ENCODE peak calls at places on chromosomes 12 and 14, in four cellular contexts. Z, N, R and C are unnamed samples.

GRCh38 chr12:112878488-112878887 is 28.3 kb upstream of the OAS1 start:
- DNase-seq in N (no peak), R (no peak), Z (no peak), C (no peak)

GRCh38 chr12:132222096-132222807 is 78.0 kb downstream of the NOC4L start:
- DNase-seq in Z (no peak), N (peak; percentile 19), R (no peak), C (no peak)

GRCh38 chr12:97164936-97165335 is 257.9 kb downstream of the NEDD1 start:
- DNase-seq in N (no peak), R (no peak), Z (no peak), C (no peak)

GRCh38 chr12:63064080-63064479 is 86.9 kb downstream of the AVPR1A start:
- DNase-seq in N (no peak), Z (no peak), R (no peak), C (no peak)

GRCh38 chr14:49940805-49941421 is 48.0 kb downstream of the ARF6 start:
- DNase-seq in Z (no peak), R (no peak), N (no peak), C (no peak)

GRCh38 chr14:21721504-21721903 is 47.9 kb upstream of the OR4E1 start:
- DNase-seq in Z (no peak), N (no peak), R (no peak), C (no peak)

GRCh38 chr12:60225216-60226000 is 629.6 kb downstream of the SLC16A7 start:
- DNase-seq in Z (no peak), N (no peak), R (no peak), C (no peak)

GRCh38 chr14:67251573-67252226 is 10.5 kb downstream of the PALS1 start:
- DNase-seq in R (no peak), N (no peak), Z (no peak), C (no peak)

GRCh38 chr14:97453991-97454390 is 656.8 kb downstream of the VRK1 start:
- DNase-seq in Z (no peak), N (no peak), R (no peak), C (no peak)

GRCh38 chr12:102439391-102440108 is 40.8 kb downstream of the IGF1 start:
- DNase-seq in R (no peak), N (no peak), Z (no peak), C (no peak)

GRCh38 chr12:80241576-80242273 is 142.4 kb downstream of the OTOGL start:
- DNase-seq in N (no peak), R (no peak), Z (no peak), C (no peak)

GRCh38 chr12:50924439-50925341 is 27.7 kb upstream of the HIGD1C start:
- DNase-seq in N (peak; percentile 93), R (peak; percentile 84), Z (peak; percentile 99), C (peak; percentile 97)

GRCh38 chr12:20646239-20646827 is 48.8 kb upstream of the SLCO1C1 start:
- DNase-seq in N (peak; percentile 52), Z (peak; percentile 15), R (no peak), C (no peak)

GRCh38 chr12:112367986-112368385 is 14.2 kb downstream of the HECTD4 start:
- DNase-seq in R (no peak), N (no peak), Z (no peak), C (no peak)

GRCh38 chr12:91099836-91100235 is 11.5 kb downstream of the LUM start:
- DNase-seq in Z (no peak), R (no peak), N (no peak), C (no peak)

GRCh38 chr14:96239759-96240158 is 16.3 kb upstream of the BDKRB1 start:
- DNase-seq in Z (no peak), R (no peak), N (no peak), C (no peak)

GRCh38 chr12:124792961-124793441 is 70.7 kb downstream of the SCARB1 start:
- DNase-seq in N (no peak), R (no peak), Z (no peak), C (no peak)

GRCh38 chr12:42963993-42964392 is 374.4 kb upstream of the PRICKLE1 start:
- DNase-seq in Z (no peak), R (no peak), N (no peak), C (no peak)

GRCh38 chr14:91841065-91841464 is 26.3 kb downstream of the TC2N start:
- DNase-seq in R (no peak), N (no peak), Z (no peak), C (no peak)

GRCh38 chr14:50943261-50943942 is 881 bp downstream of the PYGL start:
- DNase-seq in N (no peak), R (no peak), Z (peak; percentile 48), C (no peak)

GRCh38 chr12:107660230-107660629 is 25.4 kb upstream of the PWP1 start:
- DNase-seq in N (peak; percentile 7), R (no peak), Z (no peak), C (no peak)

GRCh38 chr12:129911437-129912049 is 7.7 kb upstream of the TMEM132D start:
- DNase-seq in R (no peak), N (peak; percentile 52), Z (no peak), C (no peak)

GRCh38 chr14:77403798-77404197 is 19.5 kb downstream of the NOXRED1 start:
- DNase-seq in R (no peak), Z (no peak), N (no peak), C (no peak)

GRCh38 chr14:20799444-20799843 is 3.2 kb downstream of the RNASE1 start:
- DNase-seq in R (no peak), N (peak; percentile 89), Z (no peak), C (no peak)

GRCh38 chr14:41280745-41281144 is 325.9 kb upstream of the LRFN5 start:
- DNase-seq in R (no peak), Z (no peak), N (no peak), C (no peak)

GRCh38 chr12:83136421-83136820 is 449.7 kb downstream of the TMTC2 start:
- DNase-seq in R (no peak), Z (no peak), N (no peak), C (no peak)

GRCh38 chr12:47033797-47034555 is 45.4 kb upstream of the PCED1B start:
- DNase-seq in N (no peak), R (no peak), Z (no peak), C (no peak)

GRCh38 chr12:59084758-59085383 is 164.6 kb upstream of the LRIG3 start:
- DNase-seq in R (peak; percentile 51), N (no peak), Z (no peak), C (no peak)

GRCh38 chr12:117538032-117538690 is 176.7 kb upstream of the NOS1 start:
- DNase-seq in R (no peak), N (no peak), Z (no peak), C (no peak)

GRCh38 chr14:65260786-65261185 is 151.7 kb upstream of the FUT8 start:
- DNase-seq in N (no peak), Z (no peak), R (no peak), C (no peak)

GRCh38 chr12:52434096-52434733 is at the start of gene KRT75:
- DNase-seq in R (no peak), Z (no peak), N (no peak), C (no peak)

GRCh38 chr14:74238974-74239847 is at the start of gene VSX2:
- DNase-seq in Z (no peak), R (no peak), N (no peak), C (no peak)

GRCh38 chr12:75329918-75330826 is at the start of gene CAPS2:
- DNase-seq in Z (peak; percentile 62), R (peak; percentile 75), N (peak; percentile 87), C (peak; percentile 62)
- TF ChIP-seq POLR2A in Z (peak; percentile 30), R (no peak), N (peak; percentile 73), C (no peak)

GRCh38 chr12:123667771-123668170 is 3.1 kb upstream of the TCTN2 start:
- DNase-seq in Z (no peak), N (no peak), R (no peak), C (no peak)

GRCh38 chr12:123675436-123675835 is 4.5 kb downstream of the TCTN2 start:
- DNase-seq in Z (no peak), N (no peak), R (no peak), C (no peak)

GRCh38 chr12:123671876-123672275 is 963 bp downstream of the TCTN2 start:
- DNase-seq in N (no peak), R (no peak), Z (no peak), C (no peak)

GRCh38 chr12:123670882-123671728 is at the start of gene TCTN2:
- DNase-seq in N (peak; percentile 96), Z (peak; percentile 94), R (peak; percentile 94), C (peak; percentile 92)
- TF ChIP-seq POLR2A in N (no peak), Z (no peak), R (no peak), C (no peak)

GRCh38 chr14:31207746-31208545 is at the start of gene HECTD1:
- DNase-seq in N (peak; percentile 97), Z (peak; percentile 58), R (peak; percentile 73), C (peak; percentile 91)
- TF ChIP-seq POLR2A in N (peak; percentile 95), Z (peak; percentile 27), R (peak; percentile 43), C (peak; percentile 56)

GRCh38 chr14:23404331-23404900 is 3.7 kb downstream of the MYH6 start:
- DNase-seq in Z (no peak), N (no peak), R (no peak), C (peak; percentile 17)

GRCh38 chr14:23401331-23401730 is 6.7 kb downstream of the MYH6 start:
- DNase-seq in N (no peak), Z (no peak), R (no peak), C (peak; percentile 70)

GRCh38 chr14:23402296-23403138 is 5.6 kb downstream of the MYH6 start:
- DNase-seq in N (no peak), R (no peak), Z (no peak), C (peak; percentile 49)

GRCh38 chr14:23403908-23404307 is 4.2 kb downstream of the MYH6 start:
- DNase-seq in R (no peak), Z (no peak), N (no peak), C (no peak)

DNA sequence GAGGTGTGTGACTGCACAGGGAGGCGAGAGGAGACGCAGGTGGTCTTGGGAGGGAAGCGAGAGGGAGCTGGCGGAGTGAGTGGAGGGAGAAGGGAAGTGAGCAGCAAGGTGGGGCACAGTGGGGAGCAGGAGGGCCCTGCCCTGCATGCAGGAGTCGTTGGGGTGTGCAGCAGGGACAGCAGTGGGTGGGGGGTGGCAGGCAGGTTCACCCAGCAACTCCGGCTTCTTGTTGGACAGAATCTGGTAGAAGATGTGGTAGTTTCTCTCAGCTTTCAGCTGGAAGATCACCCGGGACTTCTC is 5.0 kb downstream of the MYH6 start:
- DNase-seq in R (no peak), Z (no peak), N (no peak), C (no peak)
- TF ChIP-seq POLR2A in R (no peak), Z (no peak), N (no peak), C (no peak)

GRCh38 chr12:26123482-26123980 is 1.3 kb downstream of the BHLHE41 start:
- DNase-seq in R (no peak), Z (no peak), N (peak; percentile 22), C (no peak)

GRCh38 chr12:26122681-26123481 is 2.0 kb downstream of the BHLHE41 start:
- DNase-seq in Z (peak; percentile 88), N (peak; percentile 47), R (peak; percentile 62), C (peak; percentile 79)

GRCh38 chr12:26125451-26126339 is 858 bp upstream of the BHLHE41 start:
- DNase-seq in R (peak; percentile 79), N (peak; percentile 28), Z (peak; percentile 55), C (peak; percentile 96)

GRCh38 chr12:26126340-26127284 is 1.8 kb upstream of the BHLHE41 start:
- DNase-seq in R (peak; percentile 84), Z (peak; percentile 71), N (peak; percentile 42), C (peak; percentile 89)

GRCh38 chr12:26124491-26125450 is at the start of gene BHLHE41:
- DNase-seq in N (no peak), Z (peak; percentile 64), R (peak; percentile 79), C (peak; percentile 91)
- TF ChIP-seq POLR2A in N (no peak), Z (peak; percentile 48), R (no peak), C (peak; percentile 92)